ENCODE peak calls at places on chromosome X, in seven cellular contexts. U is RPMI8226; L is nephron progenitor cell; Q is CD8-positive, alpha-beta memory T cell; Y is activated CD4-positive, alpha-beta T cell treated with anti-CD3 and anti-CD28 coated beads, Interleukin-2, amount 50 U/mL, for 1 hour; F is osteocyte; D is KG1. Z is an unnamed sample.

GRCh38 chrX:97597954-97598353 is 714.2 kb downstream of the RPA4 start:
- DNase-seq in L (no peak), F (no peak), U (no peak), Y (no peak), Q (no peak), D (no peak), Z (no peak)

GRCh38 chrX:47749185-47749967 is 87.3 kb upstream of the ZNF81 start:
- DNase-seq in D (no peak), F (no peak), Y (no peak), L (no peak), Q (no peak), U (peak), Z (no peak)

GRCh38 chrX:15956684-15957083 is 102.1 kb upstream of the AP1S2 start:
- DNase-seq in F (no peak), Q (no peak), L (no peak), D (no peak), U (no peak), Y (no peak), Z (no peak)

GRCh38 chrX:113790987-113791386 is 792.9 kb upstream of the HTR2C start:
- DNase-seq in Q (no peak), L (no peak), U (no peak), F (no peak), Y (no peak), D (no peak), Z (no peak)

GRCh38 chrX:19670854-19671620 is 155.7 kb upstream of the MAP3K15 start:
- DNase-seq in D (no peak), Y (no peak), F (no peak), Q (no peak), L (peak), U (no peak), Z (no peak)

GRCh38 chrX:2324116-2324515 is 176.7 kb downstream of the DHRSX start:
- DNase-seq in L (no peak), D (no peak), F (no peak), U (no peak), Q (no peak), Y (no peak), Z (no peak)

GRCh38 chrX:130981836-130982235 is 76.3 kb upstream of the ARHGAP36 start:
- DNase-seq in F (no peak), U (no peak), Q (no peak), Y (no peak), D (no peak), L (no peak), Z (no peak)

GRCh38 chrX:16060252-16060651 is 63.1 kb upstream of the GRPR start:
- DNase-seq in Q (no peak), U (no peak), F (no peak), Y (no peak), D (no peak), L (no peak), Z (no peak)

GRCh38 chrX:46341767-46342322 is 203.4 kb downstream of the ZNF674 start:
- DNase-seq in F (no peak), Y (no peak), U (no peak), L (no peak), Q (no peak), D (no peak), Z (no peak)

GRCh38 chrX:46381630-46382029 is 163.6 kb downstream of the ZNF674 start:
- DNase-seq in D (peak), L (peak), Y (peak), Q (no peak), U (peak), F (no peak), Z (no peak)

GRCh38 chrX:40573763-40574162 is 7.0 kb upstream of the ATP6AP2 start:
- DNase-seq in D (no peak), F (no peak), L (no peak), U (peak), Q (peak), Y (peak), Z (no peak)

GRCh38 chrX:10598540-10598939 is 21.8 kb downstream of the MID1 start:
- DNase-seq in F (no peak), Y (no peak), L (no peak), D (no peak), Q (no peak), U (no peak), Z (no peak)

GRCh38 chrX:34341258-34341657 is 209.1 kb upstream of the FAM47A start:
- DNase-seq in L (no peak), Q (no peak), Y (no peak), F (no peak), D (no peak), U (no peak), Z (no peak)

GRCh38 chrX:71184803-71185495 is 38.1 kb upstream of the GJB1 start:
- DNase-seq in L (no peak), Y (no peak), D (no peak), U (no peak), Q (no peak), F (no peak), Z (no peak)

Z was measured in esophagus muscularis mucosa.